ENCODE peak calls at places on chromosome 19, in four cellular contexts. E, L, Z and A are unnamed samples.
A peak's percentile ranks its signal among the peaks of the same experiment; 100 is the strongest.

GRCh38 chr19:43700368-43701015 is 15.4 kb upstream of the IRGC start:
- DNase-seq in E (no peak), L (no peak), Z (no peak), A (peak; percentile 91)

GRCh38 chr19:57934820-57935665 is at the start of gene ZNF418:
- DNase-seq in E (peak; percentile 65), L (no peak), Z (peak; percentile 98), A (peak; percentile 92)

GRCh38 chr19:20371911-20372310 is 193.7 kb downstream of the ZNF737 start:
- DNase-seq in E (no peak), L (no peak), Z (peak; percentile 34), A (no peak)

GRCh38 chr19:53659292-53659691 is 27.5 kb downstream of the DPRX start:
- DNase-seq in E (peak; percentile 68), L (no peak), Z (peak; percentile 94), A (peak; percentile 9)

GRCh38 chr19:56269348-56269747 is 3.2 kb upstream of the EDDM13 start:
- DNase-seq in E (no peak), L (no peak), Z (no peak), A (no peak)

GRCh38 chr19:6034512-6034911 is 56.6 kb upstream of the RANBP3 start:
- DNase-seq in E (no peak), L (no peak), Z (no peak), A (no peak)

GRCh38 chr19:48625891-48626327 is 6.6 kb downstream of the SPHK2 start:
- DNase-seq in E (no peak), L (no peak), Z (no peak), A (no peak)

GRCh38 chr19:48403606-48404005 is 10.1 kb downstream of the GRIN2D start:
- DNase-seq in E (peak; percentile 35), L (peak; percentile 80), Z (peak; percentile 93), A (peak; percentile 65)

GRCh38 chr19:5340637-5341447 is at the start of gene PTPRS:
- DNase-seq in E (no peak), L (peak; percentile 88), Z (peak; percentile 92), A (peak; percentile 95)

GRCh38 chr19:3210347-3211017 is 14.0 kb upstream of the CELF5 start:
- DNase-seq in E (no peak), L (peak; percentile 63), Z (peak; percentile 84), A (peak; percentile 62)

GRCh38 chr19:40284501-40285352 is at the start of gene AKT2:
- DNase-seq in E (no peak), L (peak; percentile 92), Z (peak; percentile 88), A (peak; percentile 71)

GRCh38 chr19:40284251-40284500 is 969 bp downstream of the AKT2 start:
- DNase-seq in E (no peak), L (no peak), Z (no peak), A (no peak)

GRCh38 chr19:40285353-40286234 is 449 bp upstream of the AKT2 start:
- DNase-seq in E (peak; percentile 97), L (peak; percentile 100), Z (peak; percentile 99), A (peak; percentile 100)

GRCh38 chr19:40286235-40286530 is 1.0 kb upstream of the AKT2 start:
- DNase-seq in E (no peak), L (no peak), Z (no peak), A (no peak)

DNA sequence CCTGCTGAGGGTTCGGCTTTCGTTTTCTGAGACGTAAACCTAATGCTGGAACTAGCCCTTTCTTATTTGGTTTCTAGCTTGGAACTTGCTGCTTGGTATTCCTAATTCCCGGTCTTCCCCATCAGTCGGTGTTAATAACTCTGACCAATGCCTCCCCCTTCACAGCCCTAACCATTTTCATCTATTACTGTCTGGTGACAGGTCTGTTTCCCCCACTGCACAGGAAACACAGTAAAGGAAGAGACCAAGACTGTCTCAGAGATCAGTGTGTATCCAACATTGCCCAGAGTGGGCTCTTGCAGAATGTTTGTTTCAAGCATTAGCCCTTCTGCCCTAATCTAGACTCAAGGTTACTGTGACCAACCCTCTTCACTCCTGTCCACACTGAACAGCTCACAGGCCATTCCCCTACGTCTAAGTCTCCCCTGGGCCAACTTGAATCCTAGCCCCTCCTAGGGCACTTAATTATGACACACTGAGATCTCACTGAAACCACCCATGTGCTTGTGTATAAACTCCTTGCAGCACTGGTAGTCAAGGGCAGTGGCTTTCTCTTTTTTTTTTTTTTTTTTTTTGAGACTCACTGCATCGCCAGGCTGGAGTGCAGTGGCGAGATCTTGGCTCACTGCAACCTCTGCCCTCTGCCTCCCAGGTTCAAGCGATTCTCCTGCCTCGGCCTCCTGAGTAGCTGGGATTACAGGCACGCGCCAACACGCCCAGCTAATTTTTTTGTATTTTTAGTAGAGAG is 1.7 kb upstream of the AKT2 start:
- DNase-seq in E (no peak), L (peak; percentile 39), Z (no peak), A (peak; percentile 32)
- H2AFZ ChIP-seq in E (no peak overlapping the region), L (peak overlapping the region; percentile 72), Z (peak overlapping the region; percentile 63), A (peak overlapping the region; percentile 99)

DNA sequence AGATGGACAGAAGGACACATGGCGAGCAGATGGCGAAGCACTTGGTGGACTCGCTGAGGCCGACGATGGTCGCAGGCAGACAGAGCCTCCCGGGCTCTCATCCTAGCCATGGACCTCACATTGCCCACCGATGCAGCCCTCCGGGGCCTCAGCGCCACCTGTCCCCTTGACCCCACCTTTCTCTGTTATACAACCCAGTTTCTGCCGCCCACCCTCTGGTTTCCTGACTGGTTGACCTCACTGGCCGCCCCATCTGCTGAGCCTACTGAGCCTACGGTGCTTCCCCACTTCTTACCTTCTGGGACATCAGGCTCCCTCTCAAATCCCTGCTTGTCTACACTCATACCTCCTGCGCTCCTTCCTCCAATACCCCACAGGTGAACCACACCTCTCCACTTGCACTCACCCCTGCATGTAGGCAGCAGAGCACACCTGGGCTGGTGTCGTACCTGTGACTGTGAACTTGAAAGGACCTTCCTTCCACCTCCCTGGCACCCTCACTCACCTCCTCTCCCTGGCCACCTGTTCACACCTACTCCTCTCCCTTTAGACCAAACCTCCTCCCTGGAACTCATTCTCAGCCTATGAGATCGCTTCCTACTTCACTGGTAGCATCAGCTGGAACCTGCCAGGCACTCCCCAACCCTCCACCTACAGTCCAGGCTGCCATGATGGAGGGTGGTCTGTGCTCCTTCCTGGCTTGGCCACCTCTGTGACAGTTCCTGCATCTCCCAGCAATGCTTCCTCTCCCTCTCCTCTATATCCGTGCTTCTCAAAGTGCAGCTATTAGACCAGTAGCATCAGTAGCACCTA is 36.1 kb downstream of the HPN start:
- DNase-seq in E (no peak), L (no peak), Z (no peak), A (no peak)
- H3K9me2 ChIP-seq in E (no peaks in the 10 kb centered on the region), L (no peaks in the 10 kb centered on the region), Z (no peaks in the 10 kb centered on the region), A (no peaks in the 10 kb centered on the region)

DNA sequence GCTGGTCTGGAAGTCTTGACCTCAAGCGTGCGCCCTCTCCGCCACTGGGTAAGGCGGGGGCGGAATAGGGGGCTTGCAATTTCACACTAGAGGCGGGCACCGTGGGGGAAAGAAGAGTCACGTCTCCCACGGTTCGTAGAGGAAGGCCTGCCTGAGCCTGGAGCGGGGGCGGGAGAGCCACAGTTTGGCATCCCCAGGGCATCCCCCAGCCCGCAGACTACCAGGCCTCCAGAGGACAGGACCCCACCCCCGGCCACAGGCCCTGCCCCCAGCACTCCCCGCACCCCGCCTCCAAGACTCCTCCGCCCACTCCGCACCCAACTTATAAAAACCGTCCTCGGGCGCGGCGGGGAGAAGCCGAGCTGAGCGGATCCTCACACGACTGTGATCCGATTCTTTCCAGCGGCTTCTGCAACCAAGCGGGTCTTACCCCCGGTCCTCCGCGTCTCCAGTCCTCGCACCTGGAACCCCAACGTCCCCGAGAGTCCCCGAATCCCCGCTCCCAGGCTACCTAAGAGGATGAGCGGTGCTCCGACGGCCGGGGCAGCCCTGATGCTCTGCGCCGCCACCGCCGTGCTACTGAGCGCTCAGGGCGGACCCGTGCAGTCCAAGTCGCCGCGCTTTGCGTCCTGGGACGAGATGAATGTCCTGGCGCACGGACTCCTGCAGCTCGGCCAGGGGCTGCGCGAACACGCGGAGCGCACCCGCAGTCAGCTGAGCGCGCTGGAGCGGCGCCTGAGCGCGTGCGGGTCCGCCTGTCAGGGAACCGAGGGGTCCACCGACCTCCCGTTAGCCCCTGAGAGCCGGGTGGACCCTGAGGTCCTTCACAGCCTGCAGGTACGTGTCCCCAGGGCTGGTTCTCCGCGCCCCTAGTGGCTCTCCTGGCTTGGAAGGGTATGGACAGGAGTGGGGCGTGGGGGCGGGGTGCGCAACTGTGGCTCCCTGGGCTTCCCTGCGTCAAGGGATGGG is at the start of gene ANGPTL4:
- DNase-seq in E (no peak), L (no peak), Z (peak; percentile 84), A (peak; percentile 81)
- H2AFZ ChIP-seq in E (no peak within 1 kb of the TSS), L (no peak within 1 kb of the TSS), Z (peak within 1 kb of the TSS; percentile 94), A (peak within 1 kb of the TSS; percentile 75)

GRCh38 chr19:17264641-17264979 is at the start of gene USHBP1:
- DNase-seq in E (peak; percentile 34), L (peak; percentile 72), Z (peak; percentile 93), A (no peak)
- H3K9me2 ChIP-seq in E (no peaks in the 10 kb centered on the region), L (no peaks in the 10 kb centered on the region), Z (no peaks in the 10 kb centered on the region), A (no peaks in the 10 kb centered on the region)

DNA sequence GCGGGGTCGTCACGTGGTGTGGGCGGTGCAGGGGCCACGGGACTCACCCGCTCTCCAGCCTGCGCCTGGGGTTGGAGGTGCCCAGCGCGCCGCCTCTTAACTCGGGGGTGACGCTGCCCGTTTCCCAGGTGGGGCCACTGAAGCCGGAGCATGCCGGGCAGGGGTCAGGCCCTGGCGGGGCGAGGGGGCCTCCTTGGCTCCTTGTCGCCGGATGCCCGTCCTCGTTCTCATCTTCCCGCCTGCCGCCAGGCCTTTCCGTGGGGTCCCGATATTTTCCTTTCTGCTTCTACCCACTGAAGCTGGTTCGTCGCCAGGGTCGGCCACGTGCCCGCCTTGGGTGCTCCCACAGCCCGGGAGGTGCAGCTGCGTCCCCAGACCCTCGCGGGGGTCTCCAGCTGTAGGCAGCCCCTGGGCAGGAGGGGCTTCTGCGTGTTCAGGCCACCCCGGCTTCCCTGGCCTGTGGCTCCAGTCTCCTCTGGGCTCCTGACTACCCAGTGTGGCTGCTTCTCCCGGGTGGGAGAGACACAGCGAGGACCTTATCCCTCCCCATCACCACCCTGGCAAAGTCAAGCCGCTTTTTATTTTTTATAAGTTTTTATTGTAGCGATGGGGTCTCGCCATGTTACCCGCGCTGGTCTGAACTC is 768 bp downstream of the FAM174C start:
- DNase-seq in E (no peak), L (no peak), Z (no peak), A (no peak)
- H2AFZ ChIP-seq in E (peak overlapping the region; percentile 74), L (no peak overlapping the region), Z (no peak overlapping the region), A (peak overlapping the region; percentile 37)

GRCh38 chr19:34184880-34185491 is 12.7 kb downstream of the LSM14A start:
- DNase-seq in E (no peak), L (no peak), Z (no peak), A (peak; percentile 39)
- H3K9me2 ChIP-seq in E (no peaks in the 10 kb centered on the region), L (no peaks in the 10 kb centered on the region), Z (no peaks in the 10 kb centered on the region), A (no peaks in the 10 kb centered on the region)

DNA sequence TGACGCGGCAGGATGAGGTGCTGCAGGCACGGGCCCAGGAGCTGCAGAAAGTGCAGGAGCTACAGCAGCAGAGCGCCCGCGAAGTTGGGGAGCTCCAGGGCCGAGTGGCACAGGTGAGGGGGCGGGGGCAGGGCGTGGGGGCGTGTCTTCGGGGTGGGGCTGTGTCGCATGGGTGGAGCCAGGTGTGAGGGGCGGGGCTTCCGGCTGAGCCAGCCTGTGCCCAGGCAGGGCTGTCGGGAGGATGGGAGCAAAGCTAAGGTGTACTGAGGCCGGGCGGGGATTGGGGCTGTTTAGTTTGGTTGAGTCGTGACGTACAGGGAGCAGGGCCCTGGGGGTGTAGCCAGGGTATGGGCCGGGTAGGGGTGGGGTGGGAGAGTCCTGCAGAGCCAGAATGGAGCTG is 62.3 kb downstream of the KCNC3 start:
- DNase-seq in E (no peak), L (peak; percentile 54), Z (peak; percentile 96), A (no peak)
- H2AFZ ChIP-seq in E (no peak overlapping the region), L (no peak overlapping the region), Z (peak overlapping the region; percentile 87), A (no peak overlapping the region)